ENCODE peak calls at places on chromosomes 5 and 9, in nine cellular contexts. P is CD8-positive, alpha-beta T cell; B is left ventricle myocardium inferior; W is lower leg skin; E is upper lobe of right lung; U is transverse colon; Z is BE2C; X is H7; T is lower lobe of right lung. O is an unnamed sample.

GRCh38 chr5:77015938-77016569 is 14.2 kb upstream of the AGGF1 start:
- DNase-seq in P (no peak), B (no peak), W (no peak), E (no peak), U (no peak), Z (no peak), X (no peak), T (no peak), O (peak; percentile 68)

GRCh38 chr5:174045470-174046025 is at the start of gene NSG2:
- DNase-seq in P (no peak), B (peak; percentile 79), W (peak; percentile 28), E (peak; percentile 86), U (peak; percentile 64), Z (peak; percentile 94), X (peak; percentile 87), T (peak; percentile 75), O (peak; percentile 85)

GRCh38 chr9:114112778-114113585 is 13.9 kb upstream of the KIF12 start:
- DNase-seq in P (no peak), B (peak; percentile 89), W (peak; percentile 81), E (peak; percentile 81), U (peak; percentile 71), Z (peak; percentile 55), X (peak; percentile 23), T (peak; percentile 70), O (peak; percentile 65)

GRCh38 chr5:43997647-43998251 is 391.5 kb downstream of the FGF10 start:
- DNase-seq in P (no peak), B (no peak), W (no peak), E (no peak), U (no peak), Z (no peak), X (peak; percentile 7), T (no peak), O (peak; percentile 40)

GRCh38 chr9:130320697-130321080 is 55.1 kb downstream of the HMCN2 start:
- DNase-seq in P (no peak), B (no peak), W (no peak), E (peak; percentile 69), U (peak; percentile 21), Z (peak; percentile 65), X (peak; percentile 94), T (no peak), O (no peak)

GRCh38 chr5:145917288-145917687 is 19.1 kb upstream of the SH3RF2 start:
- DNase-seq in P (no peak), B (no peak), W (no peak), E (no peak), U (no peak), Z (no peak), X (no peak), T (no peak), O (no peak)

GRCh38 chr9:13397220-13397619 is 117.7 kb upstream of the MPDZ start:
- DNase-seq in P (no peak), B (no peak), W (no peak), E (no peak), U (no peak), Z (no peak), X (no peak), T (no peak), O (no peak)

GRCh38 chr9:120742951-120743416 is 28.7 kb upstream of the MEGF9 start:
- DNase-seq in P (no peak), B (no peak), W (no peak), E (no peak), U (no peak), Z (peak; percentile 30), X (peak; percentile 78), T (no peak), O (peak; percentile 31)

GRCh38 chr5:73126957-73127356 is 6.6 kb downstream of the TMEM171 start:
- DNase-seq in P (no peak), B (no peak), W (no peak), E (no peak), U (no peak), Z (no peak), X (no peak), T (no peak), O (no peak)

GRCh38 chr5:73122875-73123810 is 2.8 kb downstream of the TMEM171 start:
- DNase-seq in P (no peak), B (no peak), W (no peak), E (no peak), U (no peak), Z (no peak), X (peak; percentile 66), T (no peak), O (peak; percentile 67)

GRCh38 chr5:73129143-73129542 is 8.8 kb downstream of the TMEM171 start:
- DNase-seq in P (no peak), B (no peak), W (no peak), E (no peak), U (no peak), Z (no peak), X (no peak), T (no peak), O (no peak)

GRCh38 chr5:73125289-73125688 is 4.9 kb downstream of the TMEM171 start:
- DNase-seq in P (no peak), B (no peak), W (no peak), E (no peak), U (peak; percentile 59), Z (no peak), X (no peak), T (no peak), O (no peak)

DNA sequence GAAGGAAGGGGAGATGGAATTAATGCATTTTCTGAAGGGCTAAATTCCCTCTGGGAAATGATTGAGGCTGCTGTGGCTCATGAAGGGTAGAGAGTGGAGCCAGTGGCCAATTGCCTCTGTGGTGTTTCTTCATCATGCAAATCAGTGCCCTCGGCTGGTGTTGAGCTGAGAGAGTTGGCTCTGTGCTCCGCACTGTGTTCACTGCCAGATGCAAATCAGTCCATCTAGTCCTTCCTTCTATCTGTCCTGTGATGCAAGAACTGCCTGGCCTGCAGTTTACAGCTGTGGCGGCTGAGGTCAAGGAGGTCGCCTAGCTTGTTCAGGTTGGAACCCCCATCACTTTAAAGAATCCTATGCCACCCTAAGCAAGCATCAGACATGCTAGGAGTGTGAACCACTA is 6.0 kb downstream of the TMEM171 start:
- DNase-seq in P (no peak), B (no peak), W (no peak), E (no peak), U (no peak), Z (no peak), X (no peak), T (no peak), O (peak; percentile 57)
- H3K4me3 ChIP-seq in P (no peak overlapping the region), B (no peak overlapping the region), W (no peak overlapping the region), E (no peak overlapping the region), U (no peak overlapping the region), Z (no peak overlapping the region), X (no peak overlapping the region), T (no peak overlapping the region), O (no peak overlapping the region)

GRCh38 chr5:54049963-54050362 is 260.4 kb downstream of the ARL15 start:
- DNase-seq in P (no peak), B (no peak), W (no peak), E (no peak), U (no peak), Z (no peak), X (no peak), T (no peak), O (peak; percentile 24)
- H3K4me3 ChIP-seq in P (no peak overlapping the region), B (peak overlapping the region; percentile 22), W (no peak overlapping the region), E (no peak overlapping the region), U (no peak overlapping the region), Z (no peak overlapping the region), X (no peak overlapping the region), T (no peak overlapping the region), O (no peak overlapping the region)

GRCh38 chr9:137301086-137301947 is 754 bp downstream of the NRARP start:
- DNase-seq in P (no peak), B (peak; percentile 34), W (no peak), E (peak; percentile 77), U (peak; percentile 26), Z (peak; percentile 75), X (peak; percentile 93), T (peak; percentile 58), O (peak; percentile 69)

GRCh38 chr9:137303893-137304382 is 1.9 kb upstream of the NRARP start:
- DNase-seq in P (no peak), B (no peak), W (no peak), E (peak; percentile 64), U (no peak), Z (peak; percentile 11), X (no peak), T (no peak), O (no peak)

GRCh38 chr9:137302176-137303030 is at the start of gene NRARP:
- DNase-seq in P (peak; percentile 89), B (peak; percentile 91), W (peak; percentile 83), E (peak; percentile 94), U (peak; percentile 95), Z (peak; percentile 95), X (peak; percentile 99), T (peak; percentile 94), O (peak; percentile 76)

GRCh38 chr9:137304383-137305059 is 2.5 kb upstream of the NRARP start:
- DNase-seq in P (no peak), B (peak; percentile 15), W (no peak), E (peak; percentile 65), U (no peak), Z (peak; percentile 28), X (peak; percentile 69), T (no peak), O (no peak)

DNA sequence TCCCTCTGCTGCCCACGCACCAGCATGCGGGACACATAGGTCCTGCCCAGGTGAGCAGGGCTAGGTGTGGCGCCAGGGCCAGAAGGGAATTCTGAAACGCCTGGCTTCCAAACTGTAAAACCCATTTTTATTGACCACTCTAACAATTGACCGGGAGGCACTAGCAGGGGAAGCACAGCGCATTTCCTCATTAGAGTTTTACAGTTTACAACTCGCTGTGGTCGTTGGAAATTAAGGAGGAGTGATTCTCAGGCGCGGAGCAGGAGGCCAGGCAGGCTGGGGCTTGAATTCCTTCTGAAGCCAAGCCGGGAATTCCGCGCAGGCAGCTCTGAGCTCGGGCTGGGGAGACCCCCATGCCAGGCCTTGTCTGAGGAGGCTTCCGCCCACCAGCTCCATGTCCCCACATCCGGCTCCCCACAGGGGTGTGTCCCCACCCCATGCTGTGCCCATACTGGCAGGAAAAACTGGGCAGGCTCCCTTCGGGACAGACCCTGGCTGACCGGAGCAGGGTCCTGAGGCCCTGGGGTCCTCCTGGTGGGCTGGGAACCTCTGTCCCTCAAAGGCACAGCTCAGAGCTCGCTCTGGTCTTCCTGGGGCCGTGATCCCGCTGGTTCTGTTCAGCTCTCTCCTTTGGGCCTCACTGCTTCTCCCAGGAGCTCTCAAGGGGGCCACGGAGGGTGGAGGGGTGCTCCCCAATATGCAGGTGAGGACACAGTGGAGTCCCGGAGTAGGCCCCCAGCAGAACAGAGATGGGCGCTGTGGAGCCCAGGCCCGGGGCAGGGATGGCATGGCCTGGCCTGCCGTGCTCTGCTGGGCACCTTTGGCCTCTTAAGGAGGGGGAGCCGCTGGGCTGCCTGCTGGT is 1.2 kb upstream of the NRARP start:
- DNase-seq in P (no peak), B (peak; percentile 15), W (no peak), E (peak; percentile 66), U (peak; percentile 77), Z (peak; percentile 10), X (peak; percentile 80), T (peak; percentile 47), O (no peak)
- H3K4me3 ChIP-seq in P (no peak overlapping the region), B (peak overlapping the region; percentile 80), W (peak overlapping the region; percentile 9), E (peak overlapping the region; percentile 49), U (no peak overlapping the region), Z (no peak overlapping the region), X (peak overlapping the region; percentile 58), T (peak overlapping the region; percentile 55), O (no peak overlapping the region)

DNA sequence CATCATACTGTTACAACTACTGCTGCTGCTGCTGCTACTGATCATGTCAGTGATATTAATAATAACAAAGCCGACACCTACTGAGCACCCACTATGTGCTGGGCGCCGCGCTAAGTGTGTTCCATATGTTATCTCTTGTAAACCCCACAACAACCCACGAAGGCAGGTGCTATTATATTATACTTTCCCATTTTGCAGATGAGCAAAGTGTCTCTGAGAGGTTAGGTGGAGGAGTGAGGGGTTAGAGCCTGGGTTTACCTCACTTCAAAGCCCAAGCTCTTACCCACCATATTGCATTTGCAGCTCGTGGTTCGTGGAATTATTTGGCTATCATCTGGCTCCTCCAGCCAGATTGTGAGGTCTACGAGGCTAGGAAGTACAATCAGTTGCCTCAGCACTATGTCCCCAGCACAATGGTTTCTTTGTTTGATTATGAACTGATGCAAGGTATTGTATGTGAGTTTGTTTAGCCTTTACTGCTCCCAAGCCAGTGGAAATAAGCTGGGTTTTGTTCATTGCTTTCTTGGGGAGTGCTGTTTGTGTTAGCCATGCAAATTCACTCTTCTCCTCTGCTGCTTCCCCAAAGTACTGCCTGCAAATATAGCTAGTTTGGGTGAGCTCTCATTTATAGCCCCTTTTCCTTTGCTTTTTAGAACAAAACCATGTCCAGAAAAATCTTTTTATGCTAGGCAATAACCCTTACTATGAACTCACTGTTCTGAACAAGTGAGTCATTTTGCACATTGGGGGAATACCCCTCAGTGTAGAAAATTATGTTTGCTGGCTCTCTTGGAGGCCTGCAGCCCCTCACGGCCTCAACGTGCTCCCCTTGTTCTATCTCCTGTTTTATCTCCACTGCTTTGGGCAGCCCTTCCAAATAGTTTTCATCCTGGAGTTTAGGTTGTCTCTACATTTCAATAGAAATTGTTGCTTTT is 47.9 kb downstream of the ALG2 start:
- DNase-seq in P (no peak), B (no peak), W (no peak), E (no peak), U (no peak), Z (no peak), X (no peak), T (no peak), O (no peak)
- H3K4me3 ChIP-seq in P (no peak overlapping the region), B (no peak overlapping the region), W (no peak overlapping the region), E (no peak overlapping the region), U (no peak overlapping the region), Z (no peak overlapping the region), X (no peak overlapping the region), T (no peak overlapping the region), O (no peak overlapping the region)